ENCODE peak calls at places on chromosome 9, in nine cellular contexts. M, E, S, K, U, V, B, H and J are unnamed samples.

GRCh38 chr9:98326402-98327248 is 71.2 kb upstream of the TBC1D2 start:
- DNase-seq in E (no peak), M (no peak), S (no peak), V (no peak), K (no peak), B (no peak), U (no peak), H (no peak), J (no peak)

GRCh38 chr9:90848866-90849265 is 47.2 kb downstream of the SYK start:
- DNase-seq in K (no peak), S (no peak), E (no peak), U (no peak), M (no peak), B (no peak), H (no peak), V (no peak), J (no peak)

GRCh38 chr9:93261735-93262523 is 78.0 kb downstream of the WNK2 start:
- DNase-seq in B (no peak), V (peak), H (no peak), K (no peak), U (no peak), E (no peak), S (no peak), M (peak), J (no peak)

GRCh38 chr9:127950513-127951210 is 13.0 kb upstream of the DPM2 start:
- DNase-seq in V (no peak), S (no peak), K (no peak), H (no peak), E (no peak), M (no peak), U (no peak), B (no peak), J (no peak)

GRCh38 chr9:87581513-87581912 is 83.8 kb downstream of the DAPK1 start:
- DNase-seq in V (no peak), E (no peak), M (no peak), B (no peak), K (no peak), H (no peak), S (no peak), U (no peak), J (no peak)

GRCh38 chr9:103913899-103914298 is 180.2 kb upstream of the SMC2 start:
- DNase-seq in H (no peak), B (no peak), M (no peak), V (no peak), K (no peak), E (no peak), S (no peak), U (no peak), J (no peak)

GRCh38 chr9:135590486-135591079 is 29.0 kb downstream of the PAEP start:
- DNase-seq in K (no peak), E (no peak), V (no peak), S (no peak), B (no peak), H (no peak), M (peak), U (no peak), J (no peak)

GRCh38 chr9:113631811-113632665 is 168.5 kb downstream of the RGS3 start:
- DNase-seq in M (no peak), V (no peak), B (no peak), H (no peak), E (no peak), S (no peak), K (no peak), U (no peak), J (no peak)

GRCh38 chr9:78971505-78971904 is 600.3 kb upstream of the TLE4 start:
- DNase-seq in V (no peak), E (no peak), K (no peak), U (peak), M (no peak), B (no peak), H (no peak), S (no peak), J (peak)

GRCh38 chr9:77063645-77064285 is 44.3 kb downstream of the FOXB2 start:
- DNase-seq in B (no peak), H (no peak), S (peak), E (peak), M (no peak), K (no peak), V (no peak), U (no peak), J (no peak)

GRCh38 chr9:7963026-7963425 is 163.4 kb upstream of the DMAC1 start:
- DNase-seq in B (no peak), K (no peak), M (no peak), U (no peak), E (no peak), V (no peak), H (no peak), S (no peak), J (no peak)

GRCh38 chr9:27303219-27303618 is 6.3 kb upstream of the EQTN start:
- DNase-seq in K (peak), B (no peak), E (no peak), U (no peak), H (no peak), M (no peak), V (no peak), S (no peak), J (no peak)

GRCh38 chr9:132945186-132946130 is 1.0 kb upstream of the TSC1 start:
- DNase-seq in B (no peak), S (no peak), H (no peak), U (no peak), M (no peak), V (no peak), E (no peak), K (no peak), J (no peak)

GRCh38 chr9:35673132-35673997 is at the start of gene CA9:
- DNase-seq in M (peak), B (no peak), V (no peak), S (no peak), K (peak), E (no peak), U (peak), H (no peak), J (no peak)

GRCh38 chr9:136016221-136016881 is 55.2 kb upstream of the UBAC1 start:
- DNase-seq in V (no peak), B (no peak), H (no peak), S (no peak), U (no peak), E (no peak), K (no peak), M (no peak), J (no peak)